ENCODE peak calls at places on chromosomes 4 and X, in five cellular contexts. U is progenitor cell of endocrine pancreas, R is K562, L is pons, S is M059J. N is an unnamed sample.

GRCh38 chrX:10158279-10158939 is 1.6 kb downstream of the CLCN4 start:
- DNase-seq in L (peak; percentile 53), S (no peak), U (peak; percentile 44), R (no peak), N (peak; percentile 36)

GRCh38 chrX:12946838-12947544 is 27.9 kb upstream of the TMSB4X start:
- DNase-seq in S (peak; percentile 85), U (peak; percentile 55), R (peak; percentile 74), L (peak; percentile 58), N (peak; percentile 57)

GRCh38 chr4:184853385-184853784 is 27.6 kb upstream of the ACSL1 start:
- DNase-seq in S (no peak), U (no peak), L (no peak), R (no peak), N (no peak)

GRCh38 chr4:86939123-86939522 is 4.3 kb downstream of the AFF1 start:
- DNase-seq in L (peak; percentile 37), S (peak; percentile 48), U (no peak), R (no peak), N (no peak)

GRCh38 chr4:74292111-74292870 is 16.0 kb upstream of the EPGN start:
- DNase-seq in R (no peak), S (peak; percentile 22), L (no peak), U (no peak), N (no peak)

GRCh38 chr4:182975806-182976205 is 58.6 kb upstream of the DCTD start:
- DNase-seq in L (no peak), U (no peak), R (peak; percentile 50), S (peak; percentile 92), N (no peak)

GRCh38 chr4:43132010-43132582 is 239.6 kb downstream of the GRXCR1 start:
- DNase-seq in U (peak; percentile 49), L (peak; percentile 66), S (peak; percentile 40), R (peak; percentile 22), N (no peak)

GRCh38 chrX:16185725-16186136 is 18.4 kb downstream of the MAGEB17 start:
- DNase-seq in L (no peak), S (peak; percentile 94), U (no peak), R (peak; percentile 30), N (no peak)

GRCh38 chrX:51496501-51497291 is at the start of gene NUDT11:
- DNase-seq in R (peak; percentile 38), L (no peak), S (peak; percentile 67), U (peak; percentile 68), N (peak; percentile 48)

GRCh38 chrX:137187540-137187939 is 153.7 kb upstream of the GPR101 start:
- DNase-seq in S (no peak), R (no peak), L (no peak), U (no peak), N (no peak)

GRCh38 chr4:159593157-159593556 is 490.3 kb downstream of the RAPGEF2 start:
- DNase-seq in U (no peak), R (no peak), S (no peak), L (no peak), N (no peak)

GRCh38 chrX:17656035-17656418 is 81.3 kb upstream of the SCML1 start:
- DNase-seq in R (no peak), S (no peak), U (no peak), L (no peak), N (no peak)

GRCh38 chr4:7811536-7812190 is 128.0 kb downstream of the AFAP1 start:
- DNase-seq in L (no peak), R (no peak), U (no peak), S (no peak), N (peak; percentile 75)

GRCh38 chr4:7073526-7074390 is 5.9 kb upstream of the GRPEL1 start:
- DNase-seq in R (peak; percentile 86), S (peak; percentile 68), U (no peak), L (no peak), N (no peak)

GRCh38 chr4:155444695-155445094 is 67.9 kb upstream of the MAP9 start:
- DNase-seq in U (no peak), R (no peak), S (no peak), L (no peak), N (no peak)

GRCh38 chr4:17186916-17187315 is 288.5 kb upstream of the LDB2 start:
- DNase-seq in S (no peak), R (no peak), L (no peak), U (no peak), N (no peak)

GRCh38 chr4:2712261-2712842 is 43.8 kb downstream of the TNIP2 start:
- DNase-seq in S (no peak), R (no peak), L (no peak), U (no peak), N (no peak)

GRCh38 chr4:94743838-94744237 is 13.9 kb upstream of the BMPR1B start:
- DNase-seq in L (no peak), R (no peak), U (no peak), S (no peak), N (no peak)

GRCh38 chr4:53943345-53944085 is 120.9 kb downstream of the CHIC2 start:
- DNase-seq in R (no peak), S (peak; percentile 88), L (no peak), U (no peak), N (no peak)

GRCh38 chrX:114774691-114775090 is 190.8 kb downstream of the HTR2C start:
- DNase-seq in L (no peak), U (no peak), R (no peak), S (peak; percentile 9), N (no peak)

GRCh38 chr4:76802546-76803021 is 95.4 kb downstream of the SOWAHB start:
- DNase-seq in S (no peak), R (peak; percentile 44), L (no peak), U (no peak), N (no peak)

GRCh38 chrX:75596178-75596577 is 73.3 kb upstream of the ZDHHC15 start:
- DNase-seq in R (no peak), U (no peak), S (no peak), L (peak; percentile 6), N (no peak)

GRCh38 chr4:108793413-108793812 is 30.6 kb upstream of the ETNPPL start:
- DNase-seq in U (no peak), L (no peak), R (no peak), S (no peak), N (no peak)

GRCh38 chr4:114598191-114599121 is at the start of gene UGT8:
- DNase-seq in S (peak; percentile 32), L (peak; percentile 86), U (peak; percentile 47), R (peak; percentile 52), N (peak; percentile 89)

GRCh38 chr4:1460967-1461868 is 55.0 kb upstream of the NKX1-1 start:
- DNase-seq in L (no peak), S (no peak), R (no peak), U (no peak), N (peak; percentile 1)

GRCh38 chr4:112422644-112423043 is 93.3 kb downstream of the NEUROG2 start:
- DNase-seq in L (no peak), R (no peak), S (no peak), U (no peak), N (no peak)

GRCh38 chr4:6150046-6150735 is 50.2 kb downstream of the JAKMIP1 start:
- DNase-seq in S (no peak), L (no peak), U (no peak), R (no peak), N (no peak)

GRCh38 chr4:116882503-116882902 is 202.9 kb downstream of the TRAM1L1 start:
- DNase-seq in S (no peak), L (no peak), R (no peak), U (no peak), N (no peak)

GRCh38 chr4:143437937-143438336 is 75.6 kb upstream of the SMARCA5 start:
- DNase-seq in L (no peak), R (no peak), S (no peak), U (no peak), N (no peak)

GRCh38 chrX:139203681-139204575 is 326.6 kb upstream of the F9 start:
- DNase-seq in U (peak; percentile 41), S (peak; percentile 53), R (no peak), L (no peak), N (no peak)

N was measured in left colon.